ENCODE peak calls at places on chromosomes 5 and 9, in six cellular contexts. J, Y, G, A, L and M are unnamed samples.

GRCh38 chr9:21672140-21672539 is 130.3 kb upstream of the MTAP start:
- DNase-seq in G (no peak), A (no peak), Y (no peak), J (no peak), L (no peak), M (no peak)

GRCh38 chr9:128175743-128176142 is 15.6 kb downstream of the CIZ1 start:
- DNase-seq in G (no peak), Y (no peak), A (no peak), L (no peak), J (no peak), M (no peak)

GRCh38 chr9:136805207-136805740 is 2.5 kb upstream of the RABL6 start:
- DNase-seq in L (no peak), J (no peak), Y (no peak), G (no peak), A (no peak), M (no peak)

GRCh38 chr9:122128007-122128406 is 31.6 kb downstream of the NDUFA8 start:
- DNase-seq in G (no peak), L (no peak), Y (no peak), J (no peak), A (no peak), M (no peak)

GRCh38 chr9:124502711-124503702 is 4.2 kb downstream of the NR5A1 start:
- DNase-seq in L (no peak), Y (no peak), A (no peak), J (no peak), G (no peak), M (no peak)

GRCh38 chr9:89498845-89499480 is 1.1 kb upstream of the SEMA4D start:
- DNase-seq in J (no peak), L (no peak), A (no peak), Y (no peak), G (no peak), M (no peak)

GRCh38 chr5:124274949-124275348 is 471.5 kb downstream of the ZNF608 start:
- DNase-seq in G (no peak), J (peak; percentile 62), A (no peak), Y (no peak), L (no peak), M (no peak)

GRCh38 chr9:123327697-123328100 is 28.3 kb upstream of the CRB2 start:
- DNase-seq in J (no peak), L (no peak), G (no peak), A (no peak), Y (no peak), M (no peak)

GRCh38 chr9:127664678-127665507 is 41.9 kb upstream of the CFAP157 start:
- DNase-seq in L (peak; percentile 73), J (peak; percentile 49), A (no peak), G (no peak), Y (no peak), M (no peak)

GRCh38 chr5:94900006-94900505 is 281.6 kb downstream of the SLF1 start:
- DNase-seq in Y (no peak), J (no peak), A (no peak), G (no peak), L (no peak), M (no peak)

GRCh38 chr5:78293856-78294249 is 645 bp downstream of the AP3B1 start:
- DNase-seq in A (no peak), L (no peak), J (no peak), Y (no peak), G (no peak), M (no peak)

GRCh38 chr5:93894471-93895354 is 153.3 kb upstream of the POU5F2 start:
- DNase-seq in Y (no peak), G (no peak), L (peak; percentile 18), J (peak; percentile 28), A (no peak), M (no peak)

GRCh38 chr9:116002624-116003023 is 151.0 kb upstream of the PAPPA start:
- DNase-seq in G (no peak), J (peak; percentile 73), L (peak; percentile 62), A (no peak), Y (no peak), M (no peak)

GRCh38 chr9:37538099-37538498 is 38.1 kb downstream of the FBXO10 start:
- DNase-seq in Y (no peak), G (no peak), A (no peak), J (no peak), L (no peak), M (no peak)

GRCh38 chr9:96189995-96190394 is 112.0 kb downstream of the HSD17B3 start:
- DNase-seq in G (no peak), J (no peak), Y (no peak), A (no peak), L (no peak), M (no peak)

GRCh38 chr5:153896117-153896516 is 142.6 kb downstream of the FAM114A2 start:
- DNase-seq in G (no peak), J (peak; percentile 63), L (peak; percentile 60), Y (no peak), A (no peak), M (no peak)

GRCh38 chr5:115556276-115556675 is 11.7 kb upstream of the FEM1C start:
- DNase-seq in G (no peak), L (no peak), J (no peak), Y (no peak), A (no peak), M (no peak)

GRCh38 chr9:26779072-26779471 is 113.5 kb downstream of the CAAP1 start:
- DNase-seq in L (peak; percentile 3), G (no peak), Y (no peak), A (no peak), J (peak; percentile 29), M (no peak)

GRCh38 chr9:88090151-88090581 is 48.1 kb downstream of the SPATA31C2 start:
- DNase-seq in A (no peak), G (peak; percentile 6), J (peak; percentile 15), L (no peak), Y (no peak), M (no peak)

DNA sequence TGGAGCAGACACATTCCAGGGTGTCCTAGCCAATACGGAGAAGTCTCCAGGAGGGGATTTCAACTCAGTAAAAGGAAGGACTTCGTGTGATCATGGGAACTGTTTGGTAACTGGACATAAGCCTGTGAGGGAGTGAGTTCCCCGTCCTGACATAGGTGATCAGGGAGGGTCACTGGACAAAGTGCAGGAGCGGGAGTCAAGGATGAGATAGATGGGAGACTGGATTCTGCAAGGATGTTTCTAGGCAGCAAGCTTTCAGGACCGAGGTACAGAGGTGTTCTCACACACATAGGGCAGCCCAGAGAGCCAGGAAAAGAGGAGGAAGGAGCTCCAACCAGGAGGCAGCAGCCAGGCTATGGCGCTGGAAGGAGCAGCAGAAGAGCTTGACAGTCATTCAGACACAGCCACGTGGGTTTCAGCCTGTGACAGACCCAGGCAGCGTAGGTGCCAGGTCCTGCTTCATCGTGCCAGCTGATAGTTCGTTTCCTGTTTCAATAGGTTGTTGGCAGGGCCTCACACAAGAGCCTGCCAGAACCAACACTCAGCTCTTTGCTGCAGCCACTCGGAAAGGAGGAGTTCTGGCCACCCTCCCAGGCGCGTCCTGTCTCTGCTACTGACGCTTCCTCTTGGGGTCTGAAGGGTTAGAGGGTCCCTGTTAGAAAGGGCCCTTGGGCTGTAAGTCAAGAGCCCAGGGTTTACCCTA is 84.1 kb downstream of the AMBP start:
- DNase-seq in L (peak; percentile 50), G (no peak), Y (no peak), J (peak; percentile 76), A (no peak), M (no peak)
- TF ChIP-seq CTCF in L (no peak), G (no peak), Y (no peak), J (no peak), A (no peak), M (no peak)

GRCh38 chr5:135881244-135881643 is 14.4 kb downstream of the IL9 start:
- DNase-seq in A (no peak), Y (no peak), G (no peak), J (no peak), L (no peak), M (no peak)

GRCh38 chr5:135883026-135883425 is 12.6 kb downstream of the IL9 start:
- DNase-seq in G (no peak), L (no peak), A (no peak), Y (no peak), J (no peak), M (no peak)

GRCh38 chr5:135880801-135881200 is 14.8 kb downstream of the IL9 start:
- DNase-seq in J (no peak), L (no peak), Y (no peak), A (no peak), G (no peak), M (no peak)

GRCh38 chr5:135885031-135885430 is 10.6 kb downstream of the IL9 start:
- DNase-seq in Y (no peak), J (no peak), A (no peak), L (no peak), G (no peak), M (no peak)

DNA sequence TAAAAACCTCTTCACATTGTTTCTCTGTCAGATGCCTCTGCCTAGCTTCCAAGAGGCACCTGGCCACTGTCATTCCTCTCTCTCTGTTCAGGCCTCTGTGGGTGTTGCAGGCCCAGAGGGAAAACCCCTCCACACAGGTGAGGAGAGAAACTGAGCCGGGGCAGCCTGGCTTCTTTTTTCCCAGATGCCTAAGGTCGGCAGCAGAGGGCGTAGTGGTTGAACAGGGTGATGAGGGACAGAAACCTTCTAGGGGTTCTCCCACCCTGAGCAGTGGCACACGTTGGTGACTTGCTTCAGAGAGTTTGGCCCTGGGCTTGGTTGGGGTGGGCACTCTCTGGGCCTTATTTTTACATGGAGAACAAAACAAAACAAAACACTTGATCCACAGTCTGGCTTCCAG is 12.2 kb downstream of the IL9 start:
- DNase-seq in G (no peak), A (no peak), L (no peak), Y (no peak), J (no peak), M (no peak)
- TF ChIP-seq CTCF in G (no peak), A (no peak), L (peak; percentile 21), Y (peak; percentile 15), J (peak; percentile 21), M (no peak)

DNA sequence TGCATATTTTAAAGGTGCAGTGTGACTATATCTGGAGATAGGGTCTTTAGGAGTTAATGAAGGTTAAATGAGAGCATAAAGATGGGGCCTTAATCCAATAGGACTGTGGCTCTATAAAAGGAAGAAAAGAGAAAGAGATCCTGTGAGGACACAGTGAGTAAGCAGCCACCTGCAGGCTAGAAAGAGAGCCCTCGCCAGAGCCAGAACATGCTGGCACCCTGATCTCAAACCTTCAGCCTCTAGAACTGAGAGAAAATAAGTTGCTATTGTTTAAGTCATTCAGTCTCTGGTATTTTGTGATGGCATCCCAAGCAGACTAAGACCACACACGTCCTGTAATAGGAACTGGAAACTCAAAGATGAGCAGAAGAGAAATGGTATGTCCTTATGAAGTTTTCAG is 41.0 kb downstream of the RNF180 start:
- DNase-seq in Y (no peak), L (no peak), J (no peak), A (no peak), G (no peak), M (no peak)
- TF ChIP-seq CTCF in Y (no peak), L (no peak), J (no peak), A (no peak), G (no peak), M (no peak)

DNA sequence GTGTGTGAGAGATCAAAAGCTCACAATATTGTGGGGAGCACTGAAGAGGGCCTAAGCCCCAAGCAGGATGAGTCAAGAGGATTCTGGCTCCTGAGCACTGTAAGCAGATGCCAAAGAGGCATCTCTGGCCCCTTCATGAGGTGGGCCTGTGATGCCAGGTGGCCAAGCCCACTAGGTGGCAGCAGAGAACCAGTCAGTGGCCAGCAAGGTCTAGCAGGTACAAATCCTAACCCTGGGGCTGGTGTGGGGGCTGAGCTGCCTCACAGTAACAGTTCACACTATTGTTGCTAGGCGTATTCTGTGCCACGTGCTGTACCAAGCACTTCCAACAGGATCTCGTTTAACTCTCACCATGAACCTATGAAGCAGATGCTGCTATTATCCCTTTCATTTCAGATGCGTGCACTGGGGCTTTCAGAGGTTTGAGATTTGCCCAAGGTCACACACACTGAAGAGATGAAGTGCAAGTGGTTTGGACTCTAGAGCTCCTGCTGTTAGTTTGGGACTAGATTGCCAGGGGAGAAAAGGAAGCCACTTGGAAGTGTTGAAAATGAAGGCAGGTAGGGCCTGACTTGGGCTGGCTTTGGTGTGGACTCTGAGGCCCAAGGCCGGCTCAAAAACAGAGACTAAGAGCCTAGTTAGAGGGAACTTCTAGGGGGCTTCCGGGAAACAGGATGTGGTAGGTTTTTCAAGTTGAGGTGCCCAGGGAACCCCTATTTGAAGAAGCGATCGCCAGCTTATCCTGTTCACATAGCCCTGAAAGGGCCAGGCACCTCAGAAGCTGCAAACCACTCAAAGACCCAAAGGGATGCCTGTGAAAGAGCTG is 4.4 kb upstream of the MLANA start:
- DNase-seq in L (peak; percentile 53), G (peak; percentile 91), Y (peak; percentile 82), A (peak; percentile 82), J (peak; percentile 68), M (peak; percentile 83)
- TF ChIP-seq CTCF in L (peak; percentile 89), G (peak; percentile 94), Y (peak; percentile 92), A (peak; percentile 94), J (peak; percentile 98), M (peak; percentile 91)